ENCODE peak calls at places on chromosomes 5 and 9, in six cellular contexts. U is NCI-H2029 treated with DMSO at 0.1 percent for 48 hours; J is Right ventricle myocardium superior; H is GM03348; S is HCT116; W is CD4-positive, alpha-beta T cell. G is an unnamed sample.

GRCh38 chr5:171481791-171482536 is 62.5 kb downstream of the FGF18 start:
- DNase-seq in S (no peak), H (no peak), W (no peak), J (peak), U (no peak), G (no peak)

GRCh38 chr5:175765858-175766257 is 105.5 kb upstream of the CPLX2 start:
- DNase-seq in J (no peak), H (no peak), S (no peak), W (no peak), U (no peak), G (no peak)

GRCh38 chr5:139388198-139388821 is 1.4 kb downstream of the MZB1 start:
- DNase-seq in U (no peak), J (no peak), H (peak), W (no peak), S (no peak), G (peak)

GRCh38 chr9:88396836-88397577 is 8.8 kb downstream of the SPIN1 start:
- DNase-seq in U (no peak), H (peak), J (no peak), W (no peak), S (no peak), G (no peak)

GRCh38 chr9:121055642-121056143 is 5.6 kb upstream of the C5 start:
- DNase-seq in S (no peak), H (peak), W (no peak), J (no peak), U (no peak), G (peak)

GRCh38 chr5:173395257-173395932 is 67.2 kb upstream of the STC2 start:
- DNase-seq in U (no peak), W (no peak), J (no peak), H (peak), S (peak), G (no peak)

GRCh38 chr5:171750316-171750788 is 35.3 kb upstream of the SMIM23 start:
- DNase-seq in S (peak), H (peak), U (no peak), J (peak), W (no peak), G (peak)

GRCh38 chr9:81244631-81245030 is 444.7 kb downstream of the TLE1 start:
- DNase-seq in H (no peak), J (no peak), U (no peak), S (no peak), W (no peak), G (no peak)

GRCh38 chr5:135761746-135762145 is 72.7 kb upstream of the SLC25A48 start:
- DNase-seq in J (no peak), U (no peak), W (no peak), H (no peak), S (no peak), G (peak)

GRCh38 chr9:131100445-131100844 is 4.1 kb downstream of the AIF1L start:
- DNase-seq in W (no peak), J (no peak), U (no peak), H (no peak), S (no peak), G (no peak)

GRCh38 chr9:111598730-111599091 is 736 bp downstream of the PTGR1 start:
- DNase-seq in S (no peak), W (no peak), J (peak), H (peak), U (no peak), G (no peak)